ENCODE peak calls at places on chromosomes 6 and 20, in ten cellular contexts. X is cardiac muscle cell; O is transverse colon; N is ovary; T is breast epithelium; V is hepatocyte; Q is CD8-positive, alpha-beta T cell; E is psoas muscle; Y is GM23248; B is IMR-90. K is an unnamed sample. For H3K4me1, the result is how much of the 10 kb centered on the place peaks cover.

GRCh38 chr20:10370091-10370887 is 63.7 kb downstream of the MKKS start:
- DNase-seq in T (no peak), O (no peak), V (no peak), Y (no peak), B (peak), X (no peak), E (no peak), N (no peak), Q (no peak), K (no peak)

GRCh38 chr6:54655162-54655561 is 191.4 kb upstream of the FAM83B start:
- DNase-seq in V (no peak), B (no peak), N (no peak), Q (no peak), T (no peak), X (no peak), E (no peak), Y (no peak), O (no peak), K (no peak)

GRCh38 chr20:3687655-3688054 is 5.8 kb upstream of the ADAM33 start:
- DNase-seq in X (no peak), E (no peak), N (no peak), Q (no peak), O (no peak), Y (peak), T (no peak), B (peak), V (no peak), K (peak)

GRCh38 chr6:163892814-163893561 is 478.5 kb downstream of the QKI start:
- DNase-seq in V (no peak), X (no peak), Q (no peak), O (no peak), T (no peak), N (no peak), B (no peak), E (no peak), Y (no peak), K (no peak)

GRCh38 chr6:99822741-99823512 is 171.1 kb downstream of the MCHR2 start:
- DNase-seq in O (peak), B (peak), X (peak), Y (peak), T (no peak), V (peak), N (no peak), Q (no peak), E (no peak), K (no peak)

GRCh38 chr6:29651413-29652197 is 5.3 kb upstream of the MOG start:
- DNase-seq in T (no peak), V (peak), E (no peak), X (peak), N (no peak), O (no peak), Q (no peak), B (peak), Y (peak), K (no peak)

GRCh38 chr6:36115412-36115811 is 14.9 kb upstream of the MAPK13 start:
- DNase-seq in V (no peak), Y (no peak), O (no peak), X (no peak), Q (no peak), B (no peak), E (no peak), N (no peak), T (no peak), K (no peak)

GRCh38 chr6:163963205-163964120 is 548.9 kb downstream of the QKI start:
- DNase-seq in E (peak), O (no peak), B (no peak), Y (no peak), X (peak), V (no peak), Q (no peak), T (no peak), N (no peak), K (no peak)

GRCh38 chr20:833121-833449 is 430 bp upstream of the FAM110A start:
- DNase-seq in Q (no peak), Y (peak), V (no peak), X (no peak), B (no peak), T (no peak), E (no peak), N (no peak), O (no peak), K (no peak)

GRCh38 chr6:34919651-34920050 is 30.6 kb downstream of the ANKS1A start:
- DNase-seq in T (no peak), N (no peak), B (peak), V (no peak), X (no peak), Y (peak), Q (no peak), E (no peak), O (no peak), K (no peak)

GRCh38 chr6:128538763-128539162 is 18.4 kb upstream of the PTPRK start:
- DNase-seq in V (no peak), E (no peak), X (no peak), T (no peak), O (no peak), N (no peak), Y (peak), B (peak), Q (no peak), K (no peak)

GRCh38 chr6:45584127-45584526 is 206.4 kb upstream of the SUPT3H start:
- DNase-seq in Y (no peak), O (no peak), B (no peak), V (no peak), Q (no peak), N (no peak), T (no peak), E (no peak), X (no peak), K (no peak)

GRCh38 chr6:33288942-33289783 is at the start of the genes PFDN6 and WDR46:
- DNase-seq in X (peak), Y (peak), T (peak), B (peak), O (peak), V (peak), Q (peak), E (peak), N (peak), K (peak)

GRCh38 chr6:144488590-144488989 is 203.5 kb downstream of the UTRN start:
- DNase-seq in T (no peak), E (no peak), V (no peak), Y (no peak), N (no peak), X (no peak), Q (no peak), B (no peak), O (no peak), K (no peak)

GRCh38 chr6:16944601-16945000 is 157.2 kb upstream of the STMND1 start:
- DNase-seq in O (no peak), Y (peak), T (no peak), Q (no peak), V (no peak), E (no peak), X (no peak), N (no peak), B (no peak), K (no peak)

DNA sequence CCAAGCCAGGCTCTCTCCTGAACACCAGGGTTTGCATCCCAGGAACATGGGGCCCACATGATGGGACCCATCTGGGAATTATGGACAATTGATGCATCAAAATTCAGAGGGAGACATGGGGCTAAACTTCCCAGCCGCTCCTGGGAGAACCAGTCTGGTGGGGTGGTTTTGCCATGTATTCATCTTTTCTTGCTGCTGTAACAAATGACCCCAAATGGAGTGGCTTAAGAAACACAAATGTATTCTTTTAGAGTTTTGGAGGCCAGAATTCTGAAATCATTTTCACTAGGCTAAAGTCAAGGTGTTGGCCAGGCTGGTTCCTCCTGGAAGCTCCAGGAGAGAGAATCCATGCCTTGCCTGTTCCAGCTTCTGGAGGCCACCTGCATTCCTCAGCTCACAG is 6.5 kb downstream of the SLC13A3 start:
- DNase-seq in V (no peak), O (no peak), T (no peak), N (no peak), Y (no peak), B (no peak), Q (no peak), X (no peak), E (no peak), K (no peak)
- H3K4me1 ChIP-seq in V (under half), O (under half), T (under half), N (under half), Y (under half), B (under half), Q (under half), X (under half), E (under half), K (under half)

GRCh38 chr20:33999025-33999629 is 5.4 kb downstream of the RALY start:
- DNase-seq in T (no peak), Q (no peak), B (peak), N (no peak), Y (peak), V (no peak), O (no peak), E (no peak), X (no peak), K (no peak)
- H3K4me1 ChIP-seq in T (under half), Q (half or more), B (under half), N (under half), Y (under half), V (under half), O (half or more), E (half or more), X (under half), K (under half)

DNA sequence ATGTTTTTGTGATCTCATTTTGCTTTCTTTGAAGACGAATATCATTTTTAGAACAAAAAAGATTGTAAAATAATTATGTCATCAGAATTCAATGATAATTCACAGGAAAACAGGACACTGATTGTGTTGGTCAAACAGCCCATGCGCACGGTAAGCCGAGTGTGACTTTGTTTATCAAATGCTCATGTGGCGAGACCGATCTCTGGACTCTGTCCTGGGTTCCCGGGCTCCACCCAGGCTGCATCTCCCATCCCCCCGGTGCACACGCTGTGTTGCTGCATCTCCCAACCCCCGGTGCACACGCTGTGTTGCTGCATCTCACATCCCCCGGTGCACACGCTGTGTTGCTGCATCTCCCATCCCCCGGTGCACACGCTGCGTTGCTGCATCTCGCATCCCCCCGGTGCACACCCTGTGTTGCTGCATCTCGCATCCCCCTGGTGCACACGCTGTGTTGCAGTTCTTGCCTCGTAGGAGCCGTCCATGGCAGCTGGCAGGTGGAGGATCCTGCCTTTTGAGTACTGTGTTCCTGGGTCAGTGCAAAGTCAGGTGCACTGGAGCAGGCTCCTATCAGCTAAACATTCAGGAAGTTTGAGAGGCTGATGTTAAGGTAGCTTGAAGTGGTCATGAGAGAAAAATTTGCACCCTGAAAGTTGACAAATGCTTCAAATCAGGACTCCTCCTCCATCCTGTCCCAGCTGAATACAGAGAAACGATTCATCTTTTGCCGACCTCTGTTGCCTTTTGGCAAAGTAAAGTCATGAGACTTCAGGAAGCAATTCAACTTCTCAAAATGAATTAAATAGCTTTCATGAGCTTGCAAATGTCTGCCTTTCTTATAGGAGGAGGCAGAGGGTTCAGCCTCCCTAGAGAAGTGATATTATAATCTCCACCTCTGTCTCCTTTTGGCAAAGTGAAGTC is 77.1 kb upstream of the FRMD1 start:
- DNase-seq in B (no peak), V (no peak), T (no peak), E (no peak), Q (no peak), X (no peak), Y (no peak), N (no peak), O (no peak), K (no peak)
- H3K4me1 ChIP-seq in B (under half), V (half or more), T (under half), E (under half), Q (under half), X (under half), Y (under half), N (under half), O (under half), K (under half)

DNA sequence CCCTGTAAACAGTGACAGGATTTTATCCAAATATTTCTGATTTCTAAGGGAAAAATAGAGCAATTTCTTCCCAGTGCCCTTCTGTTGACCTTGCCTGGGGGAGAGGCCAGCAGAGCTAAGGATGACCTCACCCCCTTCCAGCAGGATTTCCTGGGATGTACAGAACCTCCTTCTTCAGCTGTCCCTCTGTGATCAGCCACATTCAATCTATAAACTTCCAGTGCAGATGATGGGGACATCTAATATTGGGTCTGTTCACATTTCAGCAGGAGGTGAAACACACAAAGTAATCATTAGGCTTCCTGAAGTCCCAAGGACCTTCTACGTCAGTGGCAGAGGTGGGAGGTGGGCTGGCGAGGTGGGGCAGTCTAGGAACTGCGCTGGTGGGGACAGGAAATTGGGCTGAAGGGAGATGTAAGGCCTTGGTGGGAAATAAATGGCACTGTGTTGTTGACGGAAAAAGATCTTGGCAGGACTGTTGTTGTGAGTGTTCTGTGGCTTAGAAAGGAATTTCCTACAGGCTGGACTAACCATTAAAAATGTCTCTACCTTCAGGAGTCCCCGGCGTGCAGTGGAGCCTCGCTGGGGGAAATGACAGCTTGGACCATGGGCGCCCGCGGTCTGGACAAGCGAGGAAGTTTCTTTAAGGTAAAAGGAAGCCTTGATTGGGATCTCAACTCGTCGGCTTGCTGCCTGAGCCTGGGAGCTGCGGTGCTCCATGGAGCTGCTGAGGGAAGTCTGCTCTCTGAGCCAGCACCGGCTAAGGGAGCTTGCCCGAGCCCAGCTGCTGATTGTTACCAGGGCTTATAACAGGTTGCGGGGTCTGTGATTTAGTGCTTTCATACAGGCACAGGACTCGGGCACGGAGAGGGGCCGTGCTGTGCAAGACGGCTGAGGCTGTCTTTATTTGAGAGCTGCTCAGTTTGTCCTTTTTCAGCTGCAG is 127.9 kb upstream of the NAA20 start:
- DNase-seq in X (no peak), Y (peak), V (peak), O (peak), B (peak), E (peak), T (peak), Q (no peak), N (peak), K (peak)
- H3K4me1 ChIP-seq in X (under half), Y (under half), V (half or more), O (half or more), B (under half), E (half or more), T (under half), Q (under half), N (under half), K (under half)

GRCh38 chr6:11197175-11197535 is 35.3 kb downstream of the NEDD9 start:
- DNase-seq in T (no peak), Q (no peak), E (no peak), Y (peak), N (no peak), V (no peak), O (no peak), B (peak), X (no peak), K (no peak)

GRCh38 chr6:11200356-11200755 is 32.1 kb downstream of the NEDD9 start:
- DNase-seq in X (no peak), B (peak), Q (no peak), V (no peak), N (no peak), Y (peak), T (no peak), E (no peak), O (no peak), K (no peak)

GRCh38 chr6:11201015-11201414 is 31.5 kb downstream of the NEDD9 start:
- DNase-seq in O (no peak), X (no peak), B (no peak), Q (no peak), N (no peak), E (no peak), T (no peak), V (no peak), Y (no peak), K (no peak)

GRCh38 chr6:11197846-11198245 is 34.6 kb downstream of the NEDD9 start:
- DNase-seq in E (no peak), Y (no peak), V (no peak), X (no peak), N (no peak), Q (no peak), O (no peak), T (no peak), B (no peak), K (no peak)

DNA sequence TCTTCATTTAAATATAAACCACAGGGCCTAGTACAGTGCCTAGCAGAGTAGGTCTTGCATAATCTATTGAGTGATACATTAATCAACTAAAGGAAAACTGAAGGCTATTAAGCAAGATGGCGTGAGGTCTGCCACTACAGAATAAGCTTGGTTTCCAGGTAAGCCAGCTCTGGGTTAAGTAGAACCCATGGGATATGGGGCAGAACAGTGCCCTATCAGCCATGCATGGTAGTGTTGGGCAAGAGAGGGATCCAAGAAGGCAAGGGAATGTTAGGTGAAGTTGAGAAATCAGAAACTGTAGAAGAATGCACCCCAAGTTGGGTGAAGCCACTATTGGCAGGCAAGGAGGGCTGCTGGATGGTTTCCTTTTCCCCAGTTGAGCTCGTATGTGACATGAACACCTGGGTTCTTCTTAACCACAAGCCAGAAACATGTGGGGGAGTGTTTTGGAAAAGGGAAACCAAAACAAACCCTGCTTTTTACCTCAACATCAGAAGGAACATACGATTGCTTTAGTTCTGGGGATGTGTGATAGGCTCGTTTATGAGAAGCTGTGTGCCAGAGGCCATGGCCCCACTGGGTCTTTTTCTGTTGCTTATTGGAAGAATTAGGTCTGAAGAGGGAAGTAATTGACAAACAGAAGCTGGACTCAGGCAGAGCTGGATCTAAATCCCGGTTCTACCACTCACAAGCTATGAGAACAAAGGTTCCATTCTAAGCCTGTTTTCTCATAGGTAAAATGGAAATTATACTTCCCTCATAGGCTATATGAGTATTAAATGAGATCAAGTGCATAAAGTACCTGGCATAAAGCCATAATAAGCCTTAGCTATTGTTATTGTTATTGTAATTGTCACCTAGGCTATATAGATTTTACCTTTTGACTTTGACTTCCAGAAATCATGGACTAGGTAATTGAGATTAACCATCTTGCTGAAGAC is 33.5 kb downstream of the NEDD9 start:
- DNase-seq in V (no peak), Y (no peak), Q (no peak), E (no peak), X (no peak), N (no peak), B (no peak), O (no peak), T (no peak), K (no peak)
- H3K4me1 ChIP-seq in V (under half), Y (under half), Q (under half), E (under half), X (under half), N (under half), B (under half), O (under half), T (under half), K (under half)

GRCh38 chr6:130758818-130759217 is 68.4 kb upstream of the SMLR1 start:
- DNase-seq in X (no peak), O (no peak), N (no peak), V (no peak), E (no peak), Q (no peak), B (no peak), T (no peak), Y (no peak), K (no peak)

GRCh38 chr6:130761286-130761685 is 65.9 kb upstream of the SMLR1 start:
- DNase-seq in Q (no peak), O (no peak), N (no peak), X (no peak), E (no peak), Y (no peak), V (no peak), B (no peak), T (no peak), K (no peak)

GRCh38 chr6:130755368-130756034 is 71.7 kb upstream of the SMLR1 start:
- DNase-seq in O (no peak), E (no peak), X (no peak), T (no peak), Y (no peak), N (no peak), V (no peak), B (no peak), Q (no peak), K (no peak)

GRCh38 chr6:130756836-130757235 is 70.4 kb upstream of the SMLR1 start:
- DNase-seq in Q (no peak), O (no peak), Y (no peak), T (no peak), V (no peak), E (no peak), N (no peak), X (no peak), B (no peak), K (no peak)

DNA sequence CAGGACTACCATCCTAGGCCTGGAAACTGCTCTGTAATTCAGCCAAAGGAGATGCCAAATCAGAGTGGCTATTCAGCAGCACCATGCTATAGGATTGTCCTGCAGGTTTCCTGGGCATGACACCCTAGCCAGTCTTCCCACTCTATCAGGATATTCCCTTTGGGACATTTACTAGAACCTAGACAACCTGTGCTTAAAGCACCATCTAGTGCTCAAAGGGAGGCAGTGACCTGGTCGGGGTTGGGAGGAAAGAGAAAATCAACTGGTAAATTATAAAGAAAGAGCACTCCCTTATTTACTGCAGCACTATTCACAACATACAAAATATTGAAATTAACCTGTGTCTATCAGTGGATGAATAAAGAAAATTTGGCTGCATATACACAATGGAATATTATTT is 67.2 kb upstream of the SMLR1 start:
- DNase-seq in Q (no peak), E (no peak), Y (peak), B (peak), O (no peak), X (peak), V (peak), N (no peak), T (no peak), K (no peak)
- H3K4me1 ChIP-seq in Q (under half), E (under half), Y (under half), B (under half), O (under half), X (under half), V (under half), N (under half), T (under half), K (under half)